ENCODE peak calls at places on chromosomes 7 and 10, in ten cellular contexts. One of them, this sample, is unnamed.

GRCh38 chr7:92645531-92646061 is 55.4 kb upstream of the FAM133B start:
- DNase-seq in A549: peak
- DNase-seq in uterus: no peak
- DNase-seq in H1: no peak
- DNase-seq in IMR-90: peak
- DNase-seq in endothelial cell of umbilical vein: peak
- DNase-seq in gastrocnemius medialis: no peak
- DNase-seq in prostate gland: peak
- DNase-seq in stomach: peak
- DNase-seq in heart left ventricle: peak
- DNase-seq in this sample: no peak

GRCh38 chr7:31096198-31096881 is 44.2 kb downstream of the ADCYAP1R1 start:
- DNase-seq in endothelial cell of umbilical vein: no peak
- DNase-seq in A549: no peak
- DNase-seq in gastrocnemius medialis: no peak
- DNase-seq in uterus: no peak
- DNase-seq in H1: no peak
- DNase-seq in heart left ventricle: no peak
- DNase-seq in stomach: peak
- DNase-seq in prostate gland: no peak
- DNase-seq in IMR-90: no peak
- DNase-seq in this sample: no peak

GRCh38 chr7:140230862-140231778 is 54.3 kb upstream of the KDM7A start:
- DNase-seq in IMR-90: peak
- DNase-seq in stomach: peak
- DNase-seq in A549: peak
- DNase-seq in prostate gland: peak
- DNase-seq in gastrocnemius medialis: peak
- DNase-seq in heart left ventricle: peak
- DNase-seq in endothelial cell of umbilical vein: peak
- DNase-seq in uterus: peak
- DNase-seq in H1: peak
- DNase-seq in this sample: peak

GRCh38 chr10:5297996-5298395 is 66.8 kb upstream of the UCN3 start:
- DNase-seq in endothelial cell of umbilical vein: no peak
- DNase-seq in gastrocnemius medialis: no peak
- DNase-seq in IMR-90: no peak
- DNase-seq in heart left ventricle: no peak
- DNase-seq in stomach: no peak
- DNase-seq in prostate gland: no peak
- DNase-seq in uterus: no peak
- DNase-seq in H1: no peak
- DNase-seq in A549: no peak
- DNase-seq in this sample: no peak

GRCh38 chr7:38049679-38050078 is 128.4 kb upstream of the STARD3NL start:
- DNase-seq in uterus: no peak
- DNase-seq in A549: no peak
- DNase-seq in stomach: no peak
- DNase-seq in prostate gland: no peak
- DNase-seq in heart left ventricle: peak
- DNase-seq in endothelial cell of umbilical vein: no peak
- DNase-seq in IMR-90: no peak
- DNase-seq in gastrocnemius medialis: no peak
- DNase-seq in H1: no peak
- DNase-seq in this sample: no peak

GRCh38 chr7:85734823-85735222 is 548.0 kb upstream of the SEMA3D start:
- DNase-seq in A549: no peak
- DNase-seq in endothelial cell of umbilical vein: no peak
- DNase-seq in prostate gland: no peak
- DNase-seq in H1: no peak
- DNase-seq in heart left ventricle: no peak
- DNase-seq in gastrocnemius medialis: no peak
- DNase-seq in uterus: no peak
- DNase-seq in stomach: peak
- DNase-seq in IMR-90: no peak
- DNase-seq in this sample: peak

GRCh38 chr10:83943920-83944319 is 195.4 kb upstream of the GHITM start:
- DNase-seq in H1: no peak
- DNase-seq in endothelial cell of umbilical vein: no peak
- DNase-seq in IMR-90: no peak
- DNase-seq in stomach: no peak
- DNase-seq in A549: no peak
- DNase-seq in gastrocnemius medialis: no peak
- DNase-seq in prostate gland: no peak
- DNase-seq in heart left ventricle: no peak
- DNase-seq in uterus: no peak
- DNase-seq in this sample: no peak

GRCh38 chr10:79434816-79435215 is 10.6 kb downstream of the ZCCHC24 start:
- DNase-seq in gastrocnemius medialis: peak
- DNase-seq in A549: no peak
- DNase-seq in prostate gland: no peak
- DNase-seq in H1: no peak
- DNase-seq in IMR-90: peak
- DNase-seq in uterus: peak
- DNase-seq in stomach: no peak
- DNase-seq in heart left ventricle: no peak
- DNase-seq in endothelial cell of umbilical vein: peak
- DNase-seq in this sample: no peak

GRCh38 chr7:143416565-143417149 is 8.0 kb upstream of the EPHA1 start:
- DNase-seq in IMR-90: peak
- DNase-seq in A549: peak
- DNase-seq in H1: no peak
- DNase-seq in gastrocnemius medialis: no peak
- DNase-seq in endothelial cell of umbilical vein: peak
- DNase-seq in uterus: no peak
- DNase-seq in prostate gland: peak
- DNase-seq in stomach: no peak
- DNase-seq in heart left ventricle: no peak
- DNase-seq in this sample: no peak

GRCh38 chr7:144487906-144488305 is 84.4 kb upstream of the NOBOX start:
- DNase-seq in endothelial cell of umbilical vein: no peak
- DNase-seq in A549: no peak
- DNase-seq in IMR-90: no peak
- DNase-seq in stomach: no peak
- DNase-seq in uterus: no peak
- DNase-seq in heart left ventricle: no peak
- DNase-seq in H1: no peak
- DNase-seq in prostate gland: no peak
- DNase-seq in gastrocnemius medialis: no peak
- DNase-seq in this sample: no peak

GRCh38 chr7:77476871-77477270 is 60.2 kb upstream of the PTPN12 start:
- DNase-seq in gastrocnemius medialis: no peak
- DNase-seq in heart left ventricle: no peak
- DNase-seq in A549: no peak
- DNase-seq in endothelial cell of umbilical vein: no peak
- DNase-seq in uterus: no peak
- DNase-seq in prostate gland: no peak
- DNase-seq in H1: no peak
- DNase-seq in IMR-90: no peak
- DNase-seq in stomach: no peak
- DNase-seq in this sample: no peak

GRCh38 chr10:77899080-77899477 is 27.5 kb downstream of the DLG5 start:
- DNase-seq in heart left ventricle: no peak
- DNase-seq in IMR-90: peak
- DNase-seq in stomach: peak
- DNase-seq in uterus: no peak
- DNase-seq in prostate gland: peak
- DNase-seq in H1: no peak
- DNase-seq in gastrocnemius medialis: peak
- DNase-seq in A549: peak
- DNase-seq in endothelial cell of umbilical vein: no peak
- DNase-seq in this sample: peak

DNA sequence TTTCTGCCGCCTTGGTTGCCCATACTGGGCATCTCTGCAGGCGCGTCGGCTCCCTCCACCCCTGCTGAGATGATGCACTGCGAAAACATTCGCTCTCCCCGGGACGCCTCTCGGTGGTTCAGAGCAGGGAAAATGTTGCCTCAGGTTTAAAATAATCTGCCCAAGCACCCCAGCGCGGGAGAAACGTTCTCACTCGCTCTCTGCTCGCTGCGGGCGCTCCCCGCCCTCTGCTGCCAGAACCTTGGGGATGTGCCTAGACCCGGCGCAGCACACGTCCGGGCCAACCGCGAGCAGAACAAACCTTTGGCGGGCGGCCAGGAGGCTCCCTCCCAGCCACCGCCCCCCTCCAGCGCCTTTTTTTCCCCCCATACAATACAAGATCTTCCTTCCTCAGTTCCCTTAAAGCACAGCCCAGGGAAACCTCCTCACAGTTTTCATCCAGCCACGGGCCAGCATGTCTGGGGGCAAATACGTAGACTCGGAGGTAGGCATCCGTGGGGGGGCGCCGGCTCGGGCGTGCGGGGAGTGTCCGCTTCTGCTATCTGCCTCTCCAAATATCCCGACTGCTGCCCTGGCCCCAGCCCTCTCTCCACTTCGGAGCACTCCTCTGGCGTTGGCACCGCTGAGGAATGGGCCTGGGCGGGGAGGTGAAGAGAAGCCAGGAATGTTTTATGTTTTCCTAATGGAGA is at the start of gene CAV1:
- DNase-seq in A549: peak
- DNase-seq in stomach: peak
- DNase-seq in uterus: peak
- DNase-seq in endothelial cell of umbilical vein: peak
- DNase-seq in gastrocnemius medialis: peak
- DNase-seq in IMR-90: peak
- DNase-seq in prostate gland: peak
- DNase-seq in heart left ventricle: peak
- DNase-seq in H1: peak
- DNase-seq in this sample: peak
- H3K27ac ChIP-seq in A549: peak
- H3K27ac ChIP-seq in stomach: peak
- H3K27ac ChIP-seq in uterus: peak
- H3K27ac ChIP-seq in endothelial cell of umbilical vein: peak
- H3K27ac ChIP-seq in gastrocnemius medialis: peak
- H3K27ac ChIP-seq in IMR-90: peak
- H3K27ac ChIP-seq in prostate gland: peak
- H3K27ac ChIP-seq in heart left ventricle: peak
- H3K27ac ChIP-seq in H1: no peak
- H3K27ac ChIP-seq in this sample: peak

GRCh38 chr7:44112997-44113763 is 9.0 kb downstream of the AEBP1 start:
- DNase-seq in H1: no peak
- DNase-seq in endothelial cell of umbilical vein: no peak
- DNase-seq in uterus: no peak
- DNase-seq in stomach: no peak
- DNase-seq in heart left ventricle: peak
- DNase-seq in prostate gland: no peak
- DNase-seq in IMR-90: no peak
- DNase-seq in gastrocnemius medialis: no peak
- DNase-seq in A549: no peak
- DNase-seq in this sample: no peak

GRCh38 chr7:44112231-44112996 is 8.3 kb downstream of the AEBP1 start:
- DNase-seq in heart left ventricle: peak
- DNase-seq in uterus: no peak
- DNase-seq in A549: no peak
- DNase-seq in stomach: no peak
- DNase-seq in gastrocnemius medialis: no peak
- DNase-seq in H1: no peak
- DNase-seq in IMR-90: no peak
- DNase-seq in prostate gland: no peak
- DNase-seq in endothelial cell of umbilical vein: no peak
- DNase-seq in this sample: peak

GRCh38 chr7:44111759-44112158 is 7.6 kb downstream of the AEBP1 start:
- DNase-seq in prostate gland: no peak
- DNase-seq in IMR-90: no peak
- DNase-seq in stomach: no peak
- DNase-seq in uterus: no peak
- DNase-seq in H1: no peak
- DNase-seq in gastrocnemius medialis: no peak
- DNase-seq in heart left ventricle: no peak
- DNase-seq in A549: no peak
- DNase-seq in endothelial cell of umbilical vein: no peak
- DNase-seq in this sample: no peak

GRCh38 chr7:44114586-44115310 is 8.6 kb downstream of the POLD2 start:
- DNase-seq in IMR-90: no peak
- DNase-seq in prostate gland: no peak
- DNase-seq in A549: no peak
- DNase-seq in gastrocnemius medialis: peak
- DNase-seq in stomach: no peak
- DNase-seq in endothelial cell of umbilical vein: no peak
- DNase-seq in heart left ventricle: peak
- DNase-seq in uterus: no peak
- DNase-seq in H1: no peak
- DNase-seq in this sample: peak

GRCh38 chr7:44113764-44114354 is 9.5 kb downstream of the POLD2 start:
- DNase-seq in H1: no peak
- DNase-seq in A549: no peak
- DNase-seq in endothelial cell of umbilical vein: no peak
- DNase-seq in heart left ventricle: peak
- DNase-seq in uterus: no peak
- DNase-seq in gastrocnemius medialis: no peak
- DNase-seq in IMR-90: no peak
- DNase-seq in prostate gland: no peak
- DNase-seq in stomach: no peak
- DNase-seq in this sample: no peak
- TF ChIP-seq POLR2A in H1: no peak
- TF ChIP-seq POLR2A in A549: no peak
- TF ChIP-seq POLR2A in endothelial cell of umbilical vein: no peak
- TF ChIP-seq POLR2A in heart left ventricle: no peak
- TF ChIP-seq POLR2A in uterus: no peak
- TF ChIP-seq POLR2A in gastrocnemius medialis: no peak
- TF ChIP-seq POLR2A in IMR-90: no peak
- TF ChIP-seq POLR2A in prostate gland: no peak
- TF ChIP-seq POLR2A in stomach: no peak
- TF ChIP-seq POLR2A in this sample: no peak

DNA sequence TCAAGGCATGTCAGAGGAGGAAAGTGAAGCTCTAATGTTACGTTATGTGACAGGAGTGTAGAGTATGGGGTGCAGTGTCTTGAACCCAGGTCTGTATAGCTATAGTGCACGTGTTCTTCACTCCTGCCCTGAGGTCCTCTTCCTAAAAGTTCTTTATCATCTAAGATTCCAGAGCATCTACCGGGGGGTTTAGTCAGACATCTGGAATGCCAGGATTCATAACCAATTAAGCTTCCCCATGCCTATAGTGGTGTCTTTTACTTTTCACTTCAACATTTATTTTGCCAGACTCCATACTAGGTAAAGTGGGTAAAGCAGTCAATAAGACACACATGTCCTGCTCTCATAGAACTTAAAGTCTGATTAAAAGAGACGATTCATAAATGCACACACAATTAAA is 22.4 kb downstream of the PPP1R3C start:
- DNase-seq in stomach: no peak
- DNase-seq in uterus: no peak
- DNase-seq in heart left ventricle: no peak
- DNase-seq in IMR-90: peak
- DNase-seq in A549: no peak
- DNase-seq in endothelial cell of umbilical vein: no peak
- DNase-seq in prostate gland: no peak
- DNase-seq in gastrocnemius medialis: no peak
- DNase-seq in H1: peak
- DNase-seq in this sample: no peak
- H3K27ac ChIP-seq in stomach: peak
- H3K27ac ChIP-seq in uterus: peak
- H3K27ac ChIP-seq in heart left ventricle: peak
- H3K27ac ChIP-seq in IMR-90: peak
- H3K27ac ChIP-seq in A549: peak
- H3K27ac ChIP-seq in endothelial cell of umbilical vein: no peak
- H3K27ac ChIP-seq in prostate gland: no peak
- H3K27ac ChIP-seq in gastrocnemius medialis: peak
- H3K27ac ChIP-seq in H1: no peak
- H3K27ac ChIP-seq in this sample: no peak

GRCh38 chr7:71712653-71713180 is 580.8 kb downstream of the GALNT17 start:
- DNase-seq in H1: no peak
- DNase-seq in A549: no peak
- DNase-seq in IMR-90: no peak
- DNase-seq in endothelial cell of umbilical vein: no peak
- DNase-seq in prostate gland: no peak
- DNase-seq in heart left ventricle: no peak
- DNase-seq in stomach: no peak
- DNase-seq in gastrocnemius medialis: no peak
- DNase-seq in uterus: no peak
- DNase-seq in this sample: no peak
- TF ChIP-seq POLR2A in H1: no peak
- TF ChIP-seq POLR2A in A549: no peak
- TF ChIP-seq POLR2A in IMR-90: no peak
- TF ChIP-seq POLR2A in endothelial cell of umbilical vein: no peak
- TF ChIP-seq POLR2A in prostate gland: no peak
- TF ChIP-seq POLR2A in heart left ventricle: no peak
- TF ChIP-seq POLR2A in stomach: no peak
- TF ChIP-seq POLR2A in gastrocnemius medialis: no peak
- TF ChIP-seq POLR2A in uterus: no peak
- TF ChIP-seq POLR2A in this sample: no peak

This sample was measured in body of pancreas.